ENCODE peak calls at places on chromosomes 13 and 19, in seven cellular contexts. One of them, this sample, is unnamed.

GRCh38 chr13:113345486-113345885 is 18.4 kb downstream of the GRTP1 start:
- DNase-seq in endothelial cell of umbilical vein: no peak
- DNase-seq in DMS 273 treated with DMSO at 0.1 percent for 48 hours: no peak
- DNase-seq in activated CD4-positive, alpha-beta T cell treated with anti-CD3 and anti-CD28 coated beads for 4 hours: no peak
- DNase-seq in fibroblast of lung: no peak
- DNase-seq in anterior cingulate cortex: no peak
- DNase-seq in M059J: no peak
- DNase-seq in this sample: no peak

GRCh38 chr19:21321996-21322395 is 7.2 kb downstream of the ZNF708 start:
- DNase-seq in endothelial cell of umbilical vein: no peak
- DNase-seq in DMS 273 treated with DMSO at 0.1 percent for 48 hours: no peak
- DNase-seq in activated CD4-positive, alpha-beta T cell treated with anti-CD3 and anti-CD28 coated beads for 4 hours: no peak
- DNase-seq in fibroblast of lung: peak
- DNase-seq in anterior cingulate cortex: no peak
- DNase-seq in M059J: peak
- DNase-seq in this sample: no peak

GRCh38 chr19:53877361-53877766 is 4.6 kb upstream of the PRKCG start:
- DNase-seq in endothelial cell of umbilical vein: no peak
- DNase-seq in DMS 273 treated with DMSO at 0.1 percent for 48 hours: no peak
- DNase-seq in activated CD4-positive, alpha-beta T cell treated with anti-CD3 and anti-CD28 coated beads for 4 hours: no peak
- DNase-seq in fibroblast of lung: peak
- DNase-seq in anterior cingulate cortex: no peak
- DNase-seq in M059J: peak
- DNase-seq in this sample: no peak

GRCh38 chr19:15831626-15832025 is 16.2 kb upstream of the OR10H1 start:
- DNase-seq in endothelial cell of umbilical vein: no peak
- DNase-seq in DMS 273 treated with DMSO at 0.1 percent for 48 hours: no peak
- DNase-seq in activated CD4-positive, alpha-beta T cell treated with anti-CD3 and anti-CD28 coated beads for 4 hours: no peak
- DNase-seq in fibroblast of lung: no peak
- DNase-seq in anterior cingulate cortex: no peak
- DNase-seq in M059J: no peak
- DNase-seq in this sample: no peak

GRCh38 chr13:102091231-102091630 is 310.6 kb downstream of the FGF14 start:
- DNase-seq in endothelial cell of umbilical vein: no peak
- DNase-seq in DMS 273 treated with DMSO at 0.1 percent for 48 hours: peak
- DNase-seq in activated CD4-positive, alpha-beta T cell treated with anti-CD3 and anti-CD28 coated beads for 4 hours: no peak
- DNase-seq in fibroblast of lung: peak
- DNase-seq in anterior cingulate cortex: no peak
- DNase-seq in M059J: peak
- DNase-seq in this sample: no peak

GRCh38 chr13:51612867-51613266 is 28.6 kb downstream of the WDFY2 start:
- DNase-seq in endothelial cell of umbilical vein: no peak
- DNase-seq in DMS 273 treated with DMSO at 0.1 percent for 48 hours: no peak
- DNase-seq in activated CD4-positive, alpha-beta T cell treated with anti-CD3 and anti-CD28 coated beads for 4 hours: no peak
- DNase-seq in fibroblast of lung: no peak
- DNase-seq in anterior cingulate cortex: no peak
- DNase-seq in M059J: no peak
- DNase-seq in this sample: no peak

GRCh38 chr13:40477623-40478608 is 188.5 kb downstream of the FOXO1 start:
- DNase-seq in endothelial cell of umbilical vein: peak
- DNase-seq in DMS 273 treated with DMSO at 0.1 percent for 48 hours: no peak
- DNase-seq in activated CD4-positive, alpha-beta T cell treated with anti-CD3 and anti-CD28 coated beads for 4 hours: no peak
- DNase-seq in fibroblast of lung: peak
- DNase-seq in anterior cingulate cortex: no peak
- DNase-seq in M059J: no peak
- DNase-seq in this sample: no peak

GRCh38 chr13:73090116-73090811 is 31.5 kb downstream of the KLF5 start:
- DNase-seq in endothelial cell of umbilical vein: peak
- DNase-seq in DMS 273 treated with DMSO at 0.1 percent for 48 hours: no peak
- DNase-seq in activated CD4-positive, alpha-beta T cell treated with anti-CD3 and anti-CD28 coated beads for 4 hours: no peak
- DNase-seq in fibroblast of lung: peak
- DNase-seq in anterior cingulate cortex: no peak
- DNase-seq in M059J: peak
- DNase-seq in this sample: no peak

GRCh38 chr13:40179882-40180281 is 486.6 kb downstream of the FOXO1 start:
- DNase-seq in endothelial cell of umbilical vein: no peak
- DNase-seq in DMS 273 treated with DMSO at 0.1 percent for 48 hours: no peak
- DNase-seq in activated CD4-positive, alpha-beta T cell treated with anti-CD3 and anti-CD28 coated beads for 4 hours: no peak
- DNase-seq in fibroblast of lung: no peak
- DNase-seq in anterior cingulate cortex: no peak
- DNase-seq in M059J: no peak
- DNase-seq in this sample: no peak

GRCh38 chr19:39303373-39304184 is 7.4 kb downstream of the IFNL1 start:
- DNase-seq in endothelial cell of umbilical vein: no peak
- DNase-seq in DMS 273 treated with DMSO at 0.1 percent for 48 hours: no peak
- DNase-seq in activated CD4-positive, alpha-beta T cell treated with anti-CD3 and anti-CD28 coated beads for 4 hours: no peak
- DNase-seq in fibroblast of lung: no peak
- DNase-seq in anterior cingulate cortex: no peak
- DNase-seq in M059J: no peak
- DNase-seq in this sample: no peak

GRCh38 chr19:2271516-2272103 is 10.4 kb downstream of the PEAK3 start:
- DNase-seq in endothelial cell of umbilical vein: no peak
- DNase-seq in DMS 273 treated with DMSO at 0.1 percent for 48 hours: no peak
- DNase-seq in activated CD4-positive, alpha-beta T cell treated with anti-CD3 and anti-CD28 coated beads for 4 hours: no peak
- DNase-seq in fibroblast of lung: peak
- DNase-seq in anterior cingulate cortex: no peak
- DNase-seq in M059J: peak
- DNase-seq in this sample: no peak

GRCh38 chr19:958967-959685 is 25.0 kb upstream of the WDR18 start:
- DNase-seq in endothelial cell of umbilical vein: no peak
- DNase-seq in DMS 273 treated with DMSO at 0.1 percent for 48 hours: no peak
- DNase-seq in activated CD4-positive, alpha-beta T cell treated with anti-CD3 and anti-CD28 coated beads for 4 hours: peak
- DNase-seq in fibroblast of lung: peak
- DNase-seq in anterior cingulate cortex: no peak
- DNase-seq in M059J: peak
- DNase-seq in this sample: no peak

GRCh38 chr19:55083004-55083850 is 7.6 kb downstream of the EPS8L1 start:
- DNase-seq in endothelial cell of umbilical vein: no peak
- DNase-seq in DMS 273 treated with DMSO at 0.1 percent for 48 hours: no peak
- DNase-seq in activated CD4-positive, alpha-beta T cell treated with anti-CD3 and anti-CD28 coated beads for 4 hours: no peak
- DNase-seq in fibroblast of lung: no peak
- DNase-seq in anterior cingulate cortex: no peak
- DNase-seq in M059J: no peak
- DNase-seq in this sample: no peak

GRCh38 chr13:92074658-92075057 is 676.2 kb downstream of the GPC5 start:
- DNase-seq in endothelial cell of umbilical vein: no peak
- DNase-seq in DMS 273 treated with DMSO at 0.1 percent for 48 hours: no peak
- DNase-seq in activated CD4-positive, alpha-beta T cell treated with anti-CD3 and anti-CD28 coated beads for 4 hours: no peak
- DNase-seq in fibroblast of lung: no peak
- DNase-seq in anterior cingulate cortex: no peak
- DNase-seq in M059J: no peak
- DNase-seq in this sample: no peak

GRCh38 chr13:23436680-23437079 is 3.2 kb upstream of the SACS start:
- DNase-seq in endothelial cell of umbilical vein: no peak
- DNase-seq in DMS 273 treated with DMSO at 0.1 percent for 48 hours: no peak
- DNase-seq in activated CD4-positive, alpha-beta T cell treated with anti-CD3 and anti-CD28 coated beads for 4 hours: no peak
- DNase-seq in fibroblast of lung: no peak
- DNase-seq in anterior cingulate cortex: no peak
- DNase-seq in M059J: no peak
- DNase-seq in this sample: no peak

GRCh38 chr13:47303626-47304025 is 406.8 kb upstream of the HTR2A start:
- DNase-seq in endothelial cell of umbilical vein: no peak
- DNase-seq in DMS 273 treated with DMSO at 0.1 percent for 48 hours: no peak
- DNase-seq in activated CD4-positive, alpha-beta T cell treated with anti-CD3 and anti-CD28 coated beads for 4 hours: no peak
- DNase-seq in fibroblast of lung: no peak
- DNase-seq in anterior cingulate cortex: no peak
- DNase-seq in M059J: no peak
- DNase-seq in this sample: no peak

GRCh38 chr19:16200038-16200775 is 2.5 kb downstream of the AP1M1 start:
- DNase-seq in endothelial cell of umbilical vein: no peak
- DNase-seq in DMS 273 treated with DMSO at 0.1 percent for 48 hours: no peak
- DNase-seq in activated CD4-positive, alpha-beta T cell treated with anti-CD3 and anti-CD28 coated beads for 4 hours: no peak
- DNase-seq in fibroblast of lung: no peak
- DNase-seq in anterior cingulate cortex: no peak
- DNase-seq in M059J: no peak
- DNase-seq in this sample: no peak

GRCh38 chr13:110830800-110831371 is 84.0 kb downstream of the ANKRD10 start:
- DNase-seq in endothelial cell of umbilical vein: no peak
- DNase-seq in DMS 273 treated with DMSO at 0.1 percent for 48 hours: no peak
- DNase-seq in activated CD4-positive, alpha-beta T cell treated with anti-CD3 and anti-CD28 coated beads for 4 hours: no peak
- DNase-seq in fibroblast of lung: no peak
- DNase-seq in anterior cingulate cortex: no peak
- DNase-seq in M059J: no peak
- DNase-seq in this sample: no peak

GRCh38 chr13:22812793-22813192 is 368.0 kb upstream of the SGCG start:
- DNase-seq in endothelial cell of umbilical vein: peak
- DNase-seq in DMS 273 treated with DMSO at 0.1 percent for 48 hours: no peak
- DNase-seq in activated CD4-positive, alpha-beta T cell treated with anti-CD3 and anti-CD28 coated beads for 4 hours: no peak
- DNase-seq in fibroblast of lung: no peak
- DNase-seq in anterior cingulate cortex: no peak
- DNase-seq in M059J: no peak
- DNase-seq in this sample: no peak

GRCh38 chr19:19410553-19411550 is 5.4 kb downstream of the GATAD2A start:
- DNase-seq in endothelial cell of umbilical vein: no peak
- DNase-seq in DMS 273 treated with DMSO at 0.1 percent for 48 hours: no peak
- DNase-seq in activated CD4-positive, alpha-beta T cell treated with anti-CD3 and anti-CD28 coated beads for 4 hours: peak
- DNase-seq in fibroblast of lung: no peak
- DNase-seq in anterior cingulate cortex: no peak
- DNase-seq in M059J: no peak
- DNase-seq in this sample: no peak

GRCh38 chr19:36073121-36073876 is 18.6 kb downstream of the WDR62 start:
- DNase-seq in endothelial cell of umbilical vein: no peak
- DNase-seq in DMS 273 treated with DMSO at 0.1 percent for 48 hours: no peak
- DNase-seq in activated CD4-positive, alpha-beta T cell treated with anti-CD3 and anti-CD28 coated beads for 4 hours: no peak
- DNase-seq in fibroblast of lung: no peak
- DNase-seq in anterior cingulate cortex: no peak
- DNase-seq in M059J: no peak
- DNase-seq in this sample: no peak

GRCh38 chr13:30824651-30825050 is 81.4 kb upstream of the MEDAG start:
- DNase-seq in endothelial cell of umbilical vein: no peak
- DNase-seq in DMS 273 treated with DMSO at 0.1 percent for 48 hours: no peak
- DNase-seq in activated CD4-positive, alpha-beta T cell treated with anti-CD3 and anti-CD28 coated beads for 4 hours: no peak
- DNase-seq in fibroblast of lung: no peak
- DNase-seq in anterior cingulate cortex: no peak
- DNase-seq in M059J: no peak
- DNase-seq in this sample: no peak

GRCh38 chr19:2761309-2761677 is 21.5 kb upstream of the SLC39A3 start:
- DNase-seq in endothelial cell of umbilical vein: no peak
- DNase-seq in DMS 273 treated with DMSO at 0.1 percent for 48 hours: no peak
- DNase-seq in activated CD4-positive, alpha-beta T cell treated with anti-CD3 and anti-CD28 coated beads for 4 hours: no peak
- DNase-seq in fibroblast of lung: no peak
- DNase-seq in anterior cingulate cortex: no peak
- DNase-seq in M059J: no peak
- DNase-seq in this sample: no peak

GRCh38 chr13:77776704-77777103 is 79.2 kb downstream of the SLAIN1 start:
- DNase-seq in endothelial cell of umbilical vein: no peak
- DNase-seq in DMS 273 treated with DMSO at 0.1 percent for 48 hours: no peak
- DNase-seq in activated CD4-positive, alpha-beta T cell treated with anti-CD3 and anti-CD28 coated beads for 4 hours: no peak
- DNase-seq in fibroblast of lung: no peak
- DNase-seq in anterior cingulate cortex: no peak
- DNase-seq in M059J: no peak
- DNase-seq in this sample: no peak

GRCh38 chr13:30791354-30791921 is 56.1 kb downstream of the ALOX5AP start:
- DNase-seq in endothelial cell of umbilical vein: no peak
- DNase-seq in DMS 273 treated with DMSO at 0.1 percent for 48 hours: no peak
- DNase-seq in activated CD4-positive, alpha-beta T cell treated with anti-CD3 and anti-CD28 coated beads for 4 hours: no peak
- DNase-seq in fibroblast of lung: peak
- DNase-seq in anterior cingulate cortex: no peak
- DNase-seq in M059J: no peak
- DNase-seq in this sample: peak

GRCh38 chr13:67229438-67230242 is 496 bp downstream of the PCDH9 start:
- DNase-seq in endothelial cell of umbilical vein: no peak
- DNase-seq in DMS 273 treated with DMSO at 0.1 percent for 48 hours: no peak
- DNase-seq in activated CD4-positive, alpha-beta T cell treated with anti-CD3 and anti-CD28 coated beads for 4 hours: no peak
- DNase-seq in fibroblast of lung: peak
- DNase-seq in anterior cingulate cortex: no peak
- DNase-seq in M059J: no peak
- DNase-seq in this sample: peak